ENCODE peak calls at places on chromosomes 7 and 10, in six cellular contexts. One of them, this sample, is unnamed.

GRCh38 chr7:2966466-2967078 is 77.1 kb downstream of the CARD11 start:
- DNase-seq in dorsolateral prefrontal cortex: peak
- DNase-seq in gastrocnemius medialis: no peak
- DNase-seq in mammary epithelial cell: no peak
- DNase-seq in aorta: no peak
- DNase-seq in GM12878: no peak
- DNase-seq in this sample: no peak

GRCh38 chr7:106217089-106217542 is 67.7 kb downstream of the NAMPT start:
- DNase-seq in dorsolateral prefrontal cortex: no peak
- DNase-seq in gastrocnemius medialis: peak
- DNase-seq in mammary epithelial cell: peak
- DNase-seq in aorta: peak
- DNase-seq in GM12878: no peak
- DNase-seq in this sample: peak

GRCh38 chr10:83908987-83909386 is 230.3 kb upstream of the GHITM start:
- DNase-seq in dorsolateral prefrontal cortex: no peak
- DNase-seq in gastrocnemius medialis: no peak
- DNase-seq in mammary epithelial cell: no peak
- DNase-seq in aorta: no peak
- DNase-seq in GM12878: no peak
- DNase-seq in this sample: no peak

GRCh38 chr10:78605800-78606350 is 462.9 kb upstream of the ZMIZ1 start:
- DNase-seq in dorsolateral prefrontal cortex: no peak
- DNase-seq in gastrocnemius medialis: no peak
- DNase-seq in mammary epithelial cell: peak
- DNase-seq in aorta: no peak
- DNase-seq in GM12878: no peak
- DNase-seq in this sample: no peak

GRCh38 chr7:26451997-26452396 is 160.3 kb downstream of the SNX10 start:
- DNase-seq in dorsolateral prefrontal cortex: no peak
- DNase-seq in gastrocnemius medialis: no peak
- DNase-seq in mammary epithelial cell: no peak
- DNase-seq in aorta: no peak
- DNase-seq in GM12878: no peak
- DNase-seq in this sample: no peak

GRCh38 chr10:11827414-11827813 is 4.3 kb downstream of the PROSER2 start:
- DNase-seq in dorsolateral prefrontal cortex: no peak
- DNase-seq in gastrocnemius medialis: no peak
- DNase-seq in mammary epithelial cell: no peak
- DNase-seq in aorta: no peak
- DNase-seq in GM12878: no peak
- DNase-seq in this sample: no peak

GRCh38 chr7:2567663-2568238 is 9.0 kb downstream of the IQCE start:
- DNase-seq in dorsolateral prefrontal cortex: no peak
- DNase-seq in gastrocnemius medialis: no peak
- DNase-seq in mammary epithelial cell: no peak
- DNase-seq in aorta: peak
- DNase-seq in GM12878: no peak
- DNase-seq in this sample: peak

GRCh38 chr7:21044384-21044783 is 257.7 kb upstream of the SP8 start:
- DNase-seq in dorsolateral prefrontal cortex: no peak
- DNase-seq in gastrocnemius medialis: no peak
- DNase-seq in mammary epithelial cell: no peak
- DNase-seq in aorta: no peak
- DNase-seq in GM12878: no peak
- DNase-seq in this sample: no peak

GRCh38 chr7:29255199-29255838 is 60.7 kb downstream of the CHN2 start:
- DNase-seq in dorsolateral prefrontal cortex: no peak
- DNase-seq in gastrocnemius medialis: no peak
- DNase-seq in mammary epithelial cell: no peak
- DNase-seq in aorta: no peak
- DNase-seq in GM12878: no peak
- DNase-seq in this sample: no peak

GRCh38 chr7:138214926-138215325 is 138.7 kb downstream of the AKR1D1 start:
- DNase-seq in dorsolateral prefrontal cortex: no peak
- DNase-seq in gastrocnemius medialis: no peak
- DNase-seq in mammary epithelial cell: no peak
- DNase-seq in aorta: no peak
- DNase-seq in GM12878: no peak
- DNase-seq in this sample: no peak

GRCh38 chr10:28633750-28634149 is 43.6 kb upstream of the BAMBI start:
- DNase-seq in dorsolateral prefrontal cortex: no peak
- DNase-seq in gastrocnemius medialis: no peak
- DNase-seq in mammary epithelial cell: no peak
- DNase-seq in aorta: no peak
- DNase-seq in GM12878: no peak
- DNase-seq in this sample: no peak

GRCh38 chr10:69800109-69800508 is 1.6 kb upstream of the COL13A1 start:
- DNase-seq in dorsolateral prefrontal cortex: no peak
- DNase-seq in gastrocnemius medialis: no peak
- DNase-seq in mammary epithelial cell: peak
- DNase-seq in aorta: no peak
- DNase-seq in GM12878: no peak
- DNase-seq in this sample: peak

GRCh38 chr7:2894118-2894940 is 50.2 kb upstream of the GNA12 start:
- DNase-seq in dorsolateral prefrontal cortex: no peak
- DNase-seq in gastrocnemius medialis: no peak
- DNase-seq in mammary epithelial cell: no peak
- DNase-seq in aorta: no peak
- DNase-seq in GM12878: peak
- DNase-seq in this sample: no peak

GRCh38 chr7:76244781-76245391 is 43.2 kb downstream of the SRRM3 start:
- DNase-seq in dorsolateral prefrontal cortex: no peak
- DNase-seq in gastrocnemius medialis: no peak
- DNase-seq in mammary epithelial cell: no peak
- DNase-seq in aorta: no peak
- DNase-seq in GM12878: no peak
- DNase-seq in this sample: no peak

GRCh38 chr10:48633381-48634197 is 28.7 kb upstream of the ARHGAP22 start:
- DNase-seq in dorsolateral prefrontal cortex: no peak
- DNase-seq in gastrocnemius medialis: no peak
- DNase-seq in mammary epithelial cell: no peak
- DNase-seq in aorta: no peak
- DNase-seq in GM12878: no peak
- DNase-seq in this sample: no peak

GRCh38 chr7:25963733-25964132 is 188.3 kb upstream of the NFE2L3 start:
- DNase-seq in dorsolateral prefrontal cortex: no peak
- DNase-seq in gastrocnemius medialis: no peak
- DNase-seq in mammary epithelial cell: no peak
- DNase-seq in aorta: no peak
- DNase-seq in GM12878: no peak
- DNase-seq in this sample: no peak

GRCh38 chr7:100434297-100435144 is 1.8 kb downstream of the PPP1R35 start:
- DNase-seq in dorsolateral prefrontal cortex: no peak
- DNase-seq in gastrocnemius medialis: no peak
- DNase-seq in mammary epithelial cell: no peak
- DNase-seq in aorta: peak
- DNase-seq in GM12878: no peak
- DNase-seq in this sample: no peak
- H3K4me3 ChIP-seq in dorsolateral prefrontal cortex: peak
- H3K4me3 ChIP-seq in gastrocnemius medialis: peak
- H3K4me3 ChIP-seq in mammary epithelial cell: no peak
- H3K4me3 ChIP-seq in aorta: no peak
- H3K4me3 ChIP-seq in GM12878: peak
- H3K4me3 ChIP-seq in this sample: peak

DNA sequence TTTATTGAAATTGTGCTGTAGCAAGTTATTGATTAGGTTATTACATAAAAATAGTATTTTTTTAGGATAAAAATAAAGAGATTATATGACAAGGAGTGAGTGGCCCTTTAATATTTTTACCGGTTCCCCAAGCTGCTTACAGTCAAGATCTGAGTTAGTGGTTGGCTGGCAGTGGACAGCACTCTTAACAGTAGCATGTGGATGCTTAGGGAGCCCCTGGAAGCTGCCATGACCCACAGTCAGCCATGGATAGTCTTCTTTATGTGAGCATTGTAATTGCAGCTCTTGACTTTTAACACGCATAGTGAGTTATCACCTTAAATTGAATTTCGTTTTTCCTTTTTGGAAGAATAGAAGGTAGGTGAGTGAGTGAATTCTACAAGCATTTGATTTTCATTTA is 22.1 kb downstream of the RAB18 start:
- DNase-seq in dorsolateral prefrontal cortex: no peak
- DNase-seq in gastrocnemius medialis: no peak
- DNase-seq in mammary epithelial cell: no peak
- DNase-seq in aorta: no peak
- DNase-seq in GM12878: no peak
- DNase-seq in this sample: no peak
- H3K27ac ChIP-seq in dorsolateral prefrontal cortex: no peak
- H3K27ac ChIP-seq in gastrocnemius medialis: peak
- H3K27ac ChIP-seq in mammary epithelial cell: no peak
- H3K27ac ChIP-seq in aorta: no peak
- H3K27ac ChIP-seq in GM12878: no peak
- H3K27ac ChIP-seq in this sample: no peak

GRCh38 chr7:121076350-121077164 is 88.0 kb downstream of the CPED1 start:
- DNase-seq in dorsolateral prefrontal cortex: no peak
- DNase-seq in gastrocnemius medialis: no peak
- DNase-seq in mammary epithelial cell: peak
- DNase-seq in aorta: no peak
- DNase-seq in GM12878: no peak
- DNase-seq in this sample: peak
- H3K4me3 ChIP-seq in dorsolateral prefrontal cortex: no peak
- H3K4me3 ChIP-seq in gastrocnemius medialis: no peak
- H3K4me3 ChIP-seq in mammary epithelial cell: no peak
- H3K4me3 ChIP-seq in aorta: no peak
- H3K4me3 ChIP-seq in GM12878: no peak
- H3K4me3 ChIP-seq in this sample: no peak

GRCh38 chr10:91007656-91008055 is 86.8 kb upstream of the ANKRD1 start:
- DNase-seq in dorsolateral prefrontal cortex: no peak
- DNase-seq in gastrocnemius medialis: no peak
- DNase-seq in mammary epithelial cell: no peak
- DNase-seq in aorta: no peak
- DNase-seq in GM12878: no peak
- DNase-seq in this sample: no peak
- H3K27ac ChIP-seq in dorsolateral prefrontal cortex: peak
- H3K27ac ChIP-seq in gastrocnemius medialis: no peak
- H3K27ac ChIP-seq in mammary epithelial cell: no peak
- H3K27ac ChIP-seq in aorta: no peak
- H3K27ac ChIP-seq in GM12878: peak
- H3K27ac ChIP-seq in this sample: no peak

DNA sequence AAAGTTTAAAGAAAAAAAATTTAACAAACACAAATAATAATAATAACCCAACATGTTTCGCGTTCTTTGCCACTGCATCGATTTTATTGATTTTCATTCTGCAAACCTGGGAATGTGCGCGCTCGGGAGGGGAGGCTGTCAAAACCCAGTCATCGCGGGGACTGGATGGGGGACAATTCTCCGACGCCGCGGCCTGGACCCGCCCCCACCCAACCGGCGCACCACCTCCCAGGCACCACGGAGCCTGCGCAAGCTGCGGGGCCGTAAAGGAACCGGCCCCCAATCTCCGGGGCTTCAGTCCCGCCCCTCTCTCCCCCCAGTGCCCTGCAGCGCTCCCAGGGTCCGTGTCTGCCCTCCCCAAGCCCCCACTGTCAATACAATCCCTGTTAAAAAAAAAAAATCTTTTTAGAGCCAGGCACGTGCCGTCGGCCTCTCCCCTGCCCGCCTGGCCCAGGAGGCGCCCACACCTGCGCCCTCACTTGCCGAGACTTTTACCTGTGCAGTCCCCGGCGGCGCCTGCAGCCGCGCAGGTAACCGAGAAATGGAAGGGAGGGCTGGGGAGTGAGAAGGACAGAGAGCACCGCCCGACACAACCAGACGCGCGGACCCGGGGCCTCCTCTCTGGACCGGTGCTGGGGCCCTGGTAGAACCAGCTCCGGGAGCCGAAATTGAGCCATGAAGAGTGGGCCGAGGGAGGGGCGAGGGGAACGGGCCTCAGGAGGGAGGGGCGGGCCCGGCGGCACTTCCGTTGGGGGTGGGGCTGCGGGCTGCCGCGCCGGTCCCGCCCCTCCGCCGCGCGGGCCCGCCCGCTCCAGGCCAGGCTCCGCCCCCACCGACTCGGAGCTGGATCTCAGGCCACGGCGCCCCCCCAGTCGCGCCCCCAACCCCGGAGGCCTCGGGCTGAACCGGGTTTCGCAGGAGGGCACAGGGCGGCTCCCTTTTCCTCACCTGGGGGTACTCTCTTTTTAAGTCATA is 7.6 kb upstream of the ZNF503 start:
- DNase-seq in dorsolateral prefrontal cortex: no peak
- DNase-seq in gastrocnemius medialis: peak
- DNase-seq in mammary epithelial cell: peak
- DNase-seq in aorta: peak
- DNase-seq in GM12878: no peak
- DNase-seq in this sample: no peak
- H3K4me3 ChIP-seq in dorsolateral prefrontal cortex: peak
- H3K4me3 ChIP-seq in gastrocnemius medialis: peak
- H3K4me3 ChIP-seq in mammary epithelial cell: peak
- H3K4me3 ChIP-seq in aorta: peak
- H3K4me3 ChIP-seq in GM12878: no peak
- H3K4me3 ChIP-seq in this sample: peak

GRCh38 chr7:80428161-80429054 is 83.5 kb downstream of the GNAT3 start:
- DNase-seq in dorsolateral prefrontal cortex: no peak
- DNase-seq in gastrocnemius medialis: peak
- DNase-seq in mammary epithelial cell: peak
- DNase-seq in aorta: no peak
- DNase-seq in GM12878: no peak
- DNase-seq in this sample: peak
- H3K27ac ChIP-seq in dorsolateral prefrontal cortex: no peak
- H3K27ac ChIP-seq in gastrocnemius medialis: no peak
- H3K27ac ChIP-seq in mammary epithelial cell: no peak
- H3K27ac ChIP-seq in aorta: no peak
- H3K27ac ChIP-seq in GM12878: no peak
- H3K27ac ChIP-seq in this sample: no peak

DNA sequence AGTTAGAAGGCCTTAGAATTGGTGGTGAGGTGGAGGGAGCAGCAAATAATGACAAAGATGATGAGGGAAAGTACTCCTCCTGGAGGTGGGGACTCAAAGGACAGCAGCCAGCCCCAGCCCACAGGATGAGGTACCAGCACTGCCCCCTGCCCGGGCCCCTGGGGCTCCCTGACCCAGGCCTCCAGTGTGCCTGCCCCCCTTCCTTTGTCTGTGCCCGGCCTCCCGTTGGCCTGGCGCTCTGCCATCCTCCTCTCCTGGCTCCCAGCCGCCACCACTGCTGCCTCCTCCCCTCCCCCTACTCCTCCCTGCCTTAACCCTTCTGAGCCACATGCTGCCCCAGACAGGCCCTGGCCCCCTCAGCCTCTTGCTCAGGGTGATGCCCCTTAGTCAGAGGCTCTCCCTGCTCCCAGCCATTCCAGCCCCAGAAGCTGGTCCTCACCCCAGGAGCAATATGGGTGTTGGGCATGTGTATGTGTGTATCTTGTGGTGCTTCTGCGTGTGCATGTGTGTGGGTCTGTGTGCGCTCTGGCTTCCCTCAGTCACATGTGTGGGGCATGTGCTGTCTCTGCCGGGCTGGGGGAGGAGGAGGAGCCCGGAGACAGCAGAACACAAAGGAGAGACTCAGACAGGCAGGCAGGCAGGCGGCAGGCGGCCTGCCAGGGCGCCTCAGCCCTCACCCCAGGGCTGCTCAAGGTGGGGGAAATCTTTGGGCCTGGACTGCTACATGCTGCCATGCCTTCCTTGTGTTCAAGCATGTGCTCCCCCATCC is 2.6 kb downstream of the LDB1 start:
- DNase-seq in dorsolateral prefrontal cortex: peak
- DNase-seq in gastrocnemius medialis: peak
- DNase-seq in mammary epithelial cell: peak
- DNase-seq in aorta: peak
- DNase-seq in GM12878: no peak
- DNase-seq in this sample: no peak
- H3K4me3 ChIP-seq in dorsolateral prefrontal cortex: peak
- H3K4me3 ChIP-seq in gastrocnemius medialis: peak
- H3K4me3 ChIP-seq in mammary epithelial cell: peak
- H3K4me3 ChIP-seq in aorta: no peak
- H3K4me3 ChIP-seq in GM12878: peak
- H3K4me3 ChIP-seq in this sample: peak

This sample was measured in brain microvascular endothelial cell.